ENCODE peak calls at places on chromosomes 6 and 20, in four cellular contexts. One of them, this sample, is unnamed.

GRCh38 chr6:19999319-20000191 is 162.4 kb downstream of the ID4 start:
- DNase-seq in psoas muscle: no peak
- DNase-seq in upper lobe of right lung: no peak
- DNase-seq in heart right ventricle: no peak
- DNase-seq in this sample: no peak

GRCh38 chr20:32285621-32286334 is 8.3 kb downstream of the KIF3B start:
- DNase-seq in upper lobe of right lung: no peak
- DNase-seq in heart right ventricle: no peak
- DNase-seq in psoas muscle: no peak
- DNase-seq in this sample: peak; percentile 58

GRCh38 chr6:164208371-164208770 is 793.9 kb downstream of the QKI start:
- DNase-seq in upper lobe of right lung: no peak
- DNase-seq in psoas muscle: no peak
- DNase-seq in heart right ventricle: no peak
- DNase-seq in this sample: no peak

GRCh38 chr6:110813813-110814487 is 1.3 kb downstream of the CDK19 start:
- DNase-seq in heart right ventricle: no peak
- DNase-seq in upper lobe of right lung: no peak
- DNase-seq in psoas muscle: no peak
- DNase-seq in this sample: no peak

GRCh38 chr6:4125500-4125899 is 9.9 kb downstream of the ECI2 start:
- DNase-seq in heart right ventricle: no peak
- DNase-seq in psoas muscle: no peak
- DNase-seq in upper lobe of right lung: no peak
- DNase-seq in this sample: no peak

GRCh38 chr6:49333345-49334120 is 129.5 kb downstream of the MMUT start:
- DNase-seq in psoas muscle: no peak
- DNase-seq in heart right ventricle: no peak
- DNase-seq in upper lobe of right lung: no peak
- DNase-seq in this sample: no peak

GRCh38 chr6:30542915-30543314 is 13.4 kb downstream of the GNL1 start:
- DNase-seq in psoas muscle: no peak
- DNase-seq in upper lobe of right lung: no peak
- DNase-seq in heart right ventricle: no peak
- DNase-seq in this sample: no peak

GRCh38 chr6:46191961-46192360 is 21.2 kb upstream of the ENPP5 start:
- DNase-seq in upper lobe of right lung: no peak
- DNase-seq in psoas muscle: no peak
- DNase-seq in heart right ventricle: no peak
- DNase-seq in this sample: no peak

GRCh38 chr20:17273711-17274110 is 46.9 kb downstream of the PCSK2 start:
- DNase-seq in heart right ventricle: no peak
- DNase-seq in psoas muscle: no peak
- DNase-seq in upper lobe of right lung: no peak
- DNase-seq in this sample: no peak

GRCh38 chr6:153931431-153931830 is 107.6 kb upstream of the OPRM1 start:
- DNase-seq in upper lobe of right lung: no peak
- DNase-seq in psoas muscle: no peak
- DNase-seq in heart right ventricle: no peak
- DNase-seq in this sample: no peak

GRCh38 chr6:49915035-49915434 is 48.7 kb upstream of the CRISP1 start:
- DNase-seq in heart right ventricle: no peak
- DNase-seq in psoas muscle: no peak
- DNase-seq in upper lobe of right lung: no peak
- DNase-seq in this sample: no peak

GRCh38 chr20:2767768-2768631 is 32.4 kb downstream of the CPXM1 start:
- DNase-seq in heart right ventricle: peak; percentile 41
- DNase-seq in psoas muscle: no peak
- DNase-seq in upper lobe of right lung: peak; percentile 93
- DNase-seq in this sample: no peak

GRCh38 chr20:41345729-41346067 is 5.1 kb downstream of the LPIN3 start:
- DNase-seq in heart right ventricle: no peak
- DNase-seq in upper lobe of right lung: no peak
- DNase-seq in psoas muscle: no peak
- DNase-seq in this sample: no peak

GRCh38 chr6:85865665-85866372 is 223.1 kb upstream of the SYNCRIP start:
- DNase-seq in psoas muscle: no peak
- DNase-seq in heart right ventricle: no peak
- DNase-seq in upper lobe of right lung: no peak
- DNase-seq in this sample: no peak

GRCh38 chr6:36633915-36634314 is 39.8 kb downstream of the SRSF3 start:
- DNase-seq in heart right ventricle: peak; percentile 73
- DNase-seq in psoas muscle: no peak
- DNase-seq in upper lobe of right lung: peak; percentile 72
- DNase-seq in this sample: peak; percentile 81

GRCh38 chr6:93337772-93338394 is 81.5 kb downstream of the EPHA7 start:
- DNase-seq in psoas muscle: no peak
- DNase-seq in upper lobe of right lung: no peak
- DNase-seq in heart right ventricle: no peak
- DNase-seq in this sample: no peak

GRCh38 chr6:36618366-36619355 is 24.5 kb downstream of the SRSF3 start:
- DNase-seq in upper lobe of right lung: no peak
- DNase-seq in psoas muscle: no peak
- DNase-seq in heart right ventricle: no peak
- DNase-seq in this sample: no peak

GRCh38 chr6:90401933-90402830 is 105.5 kb upstream of the BACH2 start:
- DNase-seq in psoas muscle: no peak
- DNase-seq in upper lobe of right lung: no peak
- DNase-seq in heart right ventricle: no peak
- DNase-seq in this sample: no peak

GRCh38 chr20:17904027-17904426 is 64.6 kb downstream of the SNX5 start:
- DNase-seq in upper lobe of right lung: no peak
- DNase-seq in psoas muscle: no peak
- DNase-seq in heart right ventricle: no peak
- DNase-seq in this sample: no peak

GRCh38 chr20:48639899-48640298 is 187.9 kb downstream of the PREX1 start:
- DNase-seq in upper lobe of right lung: no peak
- DNase-seq in heart right ventricle: no peak
- DNase-seq in psoas muscle: no peak
- DNase-seq in this sample: no peak

GRCh38 chr6:105179244-105180065 is at the start of gene POPDC3:
- DNase-seq in heart right ventricle: peak; percentile 19
- DNase-seq in psoas muscle: peak; percentile 77
- DNase-seq in upper lobe of right lung: peak; percentile 69
- DNase-seq in this sample: no peak

GRCh38 chr6:73309784-73310502 is 44.1 kb downstream of the DPPA5 start:
- DNase-seq in psoas muscle: peak; percentile 53
- DNase-seq in upper lobe of right lung: peak; percentile 84
- DNase-seq in heart right ventricle: peak; percentile 60
- DNase-seq in this sample: peak; percentile 76

GRCh38 chr6:51513891-51514290 is 573.5 kb downstream of the PKHD1 start:
- DNase-seq in upper lobe of right lung: no peak
- DNase-seq in heart right ventricle: no peak
- DNase-seq in psoas muscle: no peak
- DNase-seq in this sample: no peak

GRCh38 chr6:79631800-79632172 is 657 bp downstream of the SH3BGRL2 start:
- DNase-seq in upper lobe of right lung: no peak
- DNase-seq in psoas muscle: no peak
- DNase-seq in heart right ventricle: no peak
- DNase-seq in this sample: no peak

GRCh38 chr20:31918471-31919105 is 33.3 kb downstream of the PDRG1 start:
- DNase-seq in psoas muscle: no peak
- DNase-seq in upper lobe of right lung: peak; percentile 5
- DNase-seq in heart right ventricle: no peak
- DNase-seq in this sample: no peak

GRCh38 chr6:167700199-167700598 is 126.5 kb upstream of the AFDN start:
- DNase-seq in heart right ventricle: no peak
- DNase-seq in upper lobe of right lung: peak; percentile 31
- DNase-seq in psoas muscle: no peak
- DNase-seq in this sample: no peak

GRCh38 chr6:122609881-122610689 is at the start of gene PKIB:
- DNase-seq in psoas muscle: peak; percentile 84
- DNase-seq in upper lobe of right lung: peak; percentile 89
- DNase-seq in heart right ventricle: peak; percentile 74
- DNase-seq in this sample: peak; percentile 89

GRCh38 chr6:167122041-167122826 is 662 bp upstream of the CCR6 start:
- DNase-seq in psoas muscle: no peak
- DNase-seq in heart right ventricle: no peak
- DNase-seq in upper lobe of right lung: no peak
- DNase-seq in this sample: no peak

GRCh38 chr20:48177058-48177457 is 391.8 kb upstream of the SULF2 start:
- DNase-seq in heart right ventricle: no peak
- DNase-seq in upper lobe of right lung: no peak
- DNase-seq in psoas muscle: no peak
- DNase-seq in this sample: no peak

GRCh38 chr6:33809619-33810018 is 5.8 kb upstream of the MLN start:
- DNase-seq in upper lobe of right lung: no peak
- DNase-seq in heart right ventricle: no peak
- DNase-seq in psoas muscle: no peak
- DNase-seq in this sample: peak; percentile 29

GRCh38 chr20:11222243-11222642 is 548.4 kb upstream of the JAG1 start:
- DNase-seq in heart right ventricle: no peak
- DNase-seq in psoas muscle: no peak
- DNase-seq in upper lobe of right lung: no peak
- DNase-seq in this sample: no peak

GRCh38 chr6:20811112-20811746 is 277.0 kb downstream of the CDKAL1 start:
- DNase-seq in psoas muscle: no peak
- DNase-seq in heart right ventricle: no peak
- DNase-seq in upper lobe of right lung: no peak
- DNase-seq in this sample: no peak

GRCh38 chr6:15359335-15359862 is 113.5 kb downstream of the JARID2 start:
- DNase-seq in upper lobe of right lung: no peak
- DNase-seq in heart right ventricle: no peak
- DNase-seq in psoas muscle: no peak
- DNase-seq in this sample: no peak
- H3K4me1 ChIP-seq in upper lobe of right lung: peaks cover 9% of the 10 kb centered on the region
- H3K4me1 ChIP-seq in heart right ventricle: peaks cover 3% of the 10 kb centered on the region
- H3K4me1 ChIP-seq in psoas muscle: peaks cover 66% of the 10 kb centered on the region
- H3K4me1 ChIP-seq in this sample: peaks cover 9% of the 10 kb centered on the region

DNA sequence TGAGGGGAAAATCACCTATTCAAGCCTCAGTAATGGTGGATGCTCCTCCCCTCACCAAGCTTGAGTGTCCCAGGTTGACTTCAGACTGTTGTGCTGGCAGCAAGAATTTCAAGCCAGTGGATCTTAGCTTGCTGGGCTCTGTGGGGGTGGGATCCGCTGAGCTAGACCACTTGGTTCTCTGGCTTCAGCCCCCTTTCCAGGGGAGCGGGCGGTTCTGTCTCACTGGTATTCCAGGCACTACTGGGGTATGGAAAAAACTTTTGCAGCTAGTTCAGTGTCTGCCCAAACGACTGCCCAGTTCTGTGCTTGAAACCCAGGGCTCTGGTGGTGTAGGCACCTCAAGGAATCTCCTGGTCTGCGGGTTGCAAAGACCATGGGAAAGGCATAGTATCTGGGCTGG is 42.9 kb upstream of the UFL1 start:
- DNase-seq in upper lobe of right lung: no peak
- DNase-seq in psoas muscle: no peak
- DNase-seq in heart right ventricle: no peak
- DNase-seq in this sample: no peak
- H3K4me1 ChIP-seq in upper lobe of right lung: no peaks in the 10 kb centered on the region
- H3K4me1 ChIP-seq in psoas muscle: no peaks in the 10 kb centered on the region
- H3K4me1 ChIP-seq in heart right ventricle: no peaks in the 10 kb centered on the region
- H3K4me1 ChIP-seq in this sample: no peaks in the 10 kb centered on the region

DNA sequence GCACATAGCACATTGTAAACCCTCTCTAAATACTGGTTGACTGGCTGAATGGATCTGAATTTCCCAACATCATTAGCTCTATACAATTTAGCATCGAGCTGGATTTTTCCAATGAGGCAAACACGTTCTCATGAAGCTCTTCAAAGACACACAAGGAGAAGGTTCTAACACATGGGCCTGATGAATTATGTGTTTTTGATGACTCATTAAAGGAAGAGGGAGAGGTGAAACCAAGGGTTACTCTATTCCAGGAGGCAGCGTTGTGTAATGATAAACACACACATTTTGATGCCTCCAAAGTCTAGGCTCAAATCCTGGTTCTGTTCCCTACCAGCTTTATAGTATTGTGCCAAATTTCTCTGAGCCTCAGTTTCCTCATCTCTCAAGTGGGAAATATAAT is 84.3 kb downstream of the PFDN4 start:
- DNase-seq in psoas muscle: no peak
- DNase-seq in upper lobe of right lung: no peak
- DNase-seq in heart right ventricle: no peak
- DNase-seq in this sample: no peak
- H3K4me1 ChIP-seq in psoas muscle: no peaks in the 10 kb centered on the region
- H3K4me1 ChIP-seq in upper lobe of right lung: no peaks in the 10 kb centered on the region
- H3K4me1 ChIP-seq in heart right ventricle: no peaks in the 10 kb centered on the region
- H3K4me1 ChIP-seq in this sample: no peaks in the 10 kb centered on the region

GRCh38 chr20:62374431-62375152 is 7.5 kb upstream of the LAMA5 start:
- DNase-seq in upper lobe of right lung: no peak
- DNase-seq in heart right ventricle: no peak
- DNase-seq in psoas muscle: no peak
- DNase-seq in this sample: no peak
- H3K4me1 ChIP-seq in upper lobe of right lung: peaks cover 60% of the 10 kb centered on the region
- H3K4me1 ChIP-seq in heart right ventricle: peaks cover 41% of the 10 kb centered on the region
- H3K4me1 ChIP-seq in psoas muscle: peaks cover 26% of the 10 kb centered on the region
- H3K4me1 ChIP-seq in this sample: peaks cover 3% of the 10 kb centered on the region